ENCODE peak calls at places on chromosomes 12 and 14, in eight cellular contexts. R is OCI-LY7; N is CD8-positive, alpha-beta memory T cell; P is retina; Y is stimulated activated CD4-positive, alpha-beta T cell treated with anti-CD3 and anti-CD28 coated beads, TNF-alpha, amount 100 ng/mL, for 1 hour; E is GM12865; K is activated T-helper 1 cell treated with Interleukin-2 at 50 U/mL for 16 hours; S is cerebellar cortex. F is an unnamed sample.

GRCh38 chr14:74400919-74401503 is 25.0 kb downstream of the SYNDIG1L start:
- DNase-seq in N (no peak), S (no peak), K (no peak), P (no peak), R (no peak), Y (no peak), E (no peak), F (peak; percentile 49)

GRCh38 chr12:106508966-106509365 is 73.8 kb upstream of the RFX4 start:
- DNase-seq in Y (no peak), K (no peak), R (no peak), E (no peak), N (no peak), S (no peak), P (no peak), F (no peak)

GRCh38 chr14:70289138-70289537 is 70.3 kb downstream of the COX16 start:
- DNase-seq in Y (no peak), P (no peak), N (no peak), E (peak; percentile 68), S (no peak), K (peak; percentile 0), R (no peak), F (no peak)

GRCh38 chr12:54549774-54550451 is 512 bp downstream of the PDE1B start:
- DNase-seq in N (no peak), R (no peak), P (no peak), Y (no peak), S (peak; percentile 9), E (no peak), K (no peak), F (no peak)

GRCh38 chr14:39581474-39581873 is 149.2 kb upstream of the FBXO33 start:
- DNase-seq in R (peak; percentile 3), E (peak; percentile 6), Y (no peak), S (no peak), K (no peak), N (no peak), P (no peak), F (no peak)

GRCh38 chr12:58537278-58537677 is 383.0 kb downstream of the LRIG3 start:
- DNase-seq in P (no peak), S (no peak), E (no peak), N (no peak), Y (no peak), R (no peak), K (no peak), F (no peak)

GRCh38 chr12:108914031-108914630 is 34.2 kb downstream of the DAO start:
- DNase-seq in R (no peak), S (peak; percentile 22), E (no peak), P (no peak), N (no peak), Y (no peak), K (no peak), F (no peak)

GRCh38 chr12:14573118-14573517 is 5.4 kb upstream of the PLBD1 start:
- DNase-seq in Y (no peak), S (no peak), R (no peak), E (no peak), P (no peak), N (no peak), K (no peak), F (no peak)

GRCh38 chr12:26919216-26919555 is 18.6 kb downstream of the INTS13 start:
- DNase-seq in R (no peak), N (no peak), E (no peak), P (no peak), Y (no peak), S (no peak), K (no peak), F (no peak)

GRCh38 chr14:91228112-91229004 is 16.1 kb downstream of the GPR68 start:
- DNase-seq in S (no peak), E (peak; percentile 93), P (peak; percentile 22), Y (peak; percentile 56), K (peak; percentile 60), R (peak; percentile 61), N (peak; percentile 73), F (no peak)

GRCh38 chr14:51901475-51902024 is 41.1 kb downstream of the GNG2 start:
- DNase-seq in Y (no peak), P (no peak), N (no peak), K (no peak), S (no peak), E (no peak), R (no peak), F (no peak)

GRCh38 chr14:101116065-101116464 is 212.5 kb upstream of the RTL1 start:
- DNase-seq in K (no peak), N (no peak), P (no peak), Y (no peak), R (no peak), E (no peak), S (no peak), F (no peak)

GRCh38 chr14:87992349-87992719 is 648 bp downstream of the GALC start:
- DNase-seq in N (no peak), Y (no peak), R (no peak), K (no peak), P (peak; percentile 84), E (peak; percentile 30), S (peak; percentile 44), F (no peak)

GRCh38 chr12:54053625-54054441 is at the start of gene HOXC4:
- DNase-seq in E (peak; percentile 77), K (no peak), R (peak; percentile 87), P (peak; percentile 61), Y (no peak), S (no peak), N (peak; percentile 27), F (no peak)

GRCh38 chr14:58638231-58639205 is 756 bp downstream of the DACT1 start:
- DNase-seq in R (no peak), P (peak; percentile 73), K (no peak), Y (no peak), S (peak; percentile 46), N (no peak), E (peak; percentile 49), F (peak; percentile 45)

GRCh38 chr12:92553389-92553788 is 149.4 kb upstream of the PLEKHG7 start:
- DNase-seq in E (peak; percentile 90), K (no peak), N (no peak), R (no peak), Y (no peak), S (peak; percentile 82), P (no peak), F (peak; percentile 81)

GRCh38 chr12:12172106-12172511 is 94.7 kb downstream of the LRP6 start:
- DNase-seq in K (no peak), R (no peak), E (peak; percentile 81), S (no peak), Y (no peak), P (no peak), N (no peak), F (no peak)

GRCh38 chr12:119512772-119513497 is 80.6 kb upstream of the TMEM233 start:
- DNase-seq in E (peak; percentile 3), K (no peak), P (peak; percentile 21), S (no peak), R (peak; percentile 2), N (no peak), Y (no peak), F (no peak)

GRCh38 chr14:74630881-74631690 is 19.0 kb upstream of the LTBP2 start:
- DNase-seq in K (no peak), S (no peak), R (no peak), E (no peak), Y (no peak), P (no peak), N (no peak), F (no peak)

GRCh38 chr14:29227631-29228030 is 461.0 kb downstream of the FOXG1 start:
- DNase-seq in E (no peak), K (no peak), Y (no peak), S (no peak), R (no peak), P (no peak), N (no peak), F (no peak)